ENCODE peak calls at places on chromosomes 11 and 22, in five cellular contexts. One of them, this sample, is unnamed.

GRCh38 chr11:126879516-126879915 is 121.1 kb downstream of the KIRREL3 start:
- DNase-seq in AG09319: no peak
- DNase-seq in KBM-7: no peak
- DNase-seq in stimulated activated naive B cell treated with anti-CD40 and anti-IgM and Interleukin-4, amounts not matched to agents 10 μg/mL and 1 μg/mL and 100 μg/mL, for 72 hours: no peak
- DNase-seq in HEK293T: no peak
- DNase-seq in this sample: no peak

GRCh38 chr11:82776377-82776776 is 42.7 kb upstream of the FAM181B start:
- DNase-seq in AG09319: no peak
- DNase-seq in KBM-7: no peak
- DNase-seq in HEK293T: no peak
- DNase-seq in stimulated activated naive B cell treated with anti-CD40 and anti-IgM and Interleukin-4, amounts not matched to agents 10 μg/mL and 1 μg/mL and 100 μg/mL, for 72 hours: no peak
- DNase-seq in this sample: no peak

GRCh38 chr11:73942030-73942429 is 8.8 kb upstream of the DNAJB13 start:
- DNase-seq in stimulated activated naive B cell treated with anti-CD40 and anti-IgM and Interleukin-4, amounts not matched to agents 10 μg/mL and 1 μg/mL and 100 μg/mL, for 72 hours: no peak
- DNase-seq in HEK293T: no peak
- DNase-seq in KBM-7: no peak
- DNase-seq in AG09319: no peak
- DNase-seq in this sample: no peak

GRCh38 chr22:33076368-33076767 is 18.2 kb upstream of the SYN3 start:
- DNase-seq in AG09319: no peak
- DNase-seq in KBM-7: no peak
- DNase-seq in HEK293T: no peak
- DNase-seq in stimulated activated naive B cell treated with anti-CD40 and anti-IgM and Interleukin-4, amounts not matched to agents 10 μg/mL and 1 μg/mL and 100 μg/mL, for 72 hours: no peak
- DNase-seq in this sample: peak

GRCh38 chr11:77966338-77966737 is 28.1 kb downstream of the INTS4 start:
- DNase-seq in KBM-7: no peak
- DNase-seq in stimulated activated naive B cell treated with anti-CD40 and anti-IgM and Interleukin-4, amounts not matched to agents 10 μg/mL and 1 μg/mL and 100 μg/mL, for 72 hours: no peak
- DNase-seq in AG09319: no peak
- DNase-seq in HEK293T: no peak
- DNase-seq in this sample: no peak

GRCh38 chr22:48332438-48333322 is 1495.0 kb downstream of the BRD1 start:
- DNase-seq in HEK293T: no peak
- DNase-seq in stimulated activated naive B cell treated with anti-CD40 and anti-IgM and Interleukin-4, amounts not matched to agents 10 μg/mL and 1 μg/mL and 100 μg/mL, for 72 hours: no peak
- DNase-seq in KBM-7: no peak
- DNase-seq in AG09319: no peak
- DNase-seq in this sample: no peak

GRCh38 chr22:20636075-20636812 is 128.8 kb downstream of the MED15 start:
- DNase-seq in stimulated activated naive B cell treated with anti-CD40 and anti-IgM and Interleukin-4, amounts not matched to agents 10 μg/mL and 1 μg/mL and 100 μg/mL, for 72 hours: no peak
- DNase-seq in HEK293T: no peak
- DNase-seq in KBM-7: no peak
- DNase-seq in AG09319: no peak
- DNase-seq in this sample: no peak

GRCh38 chr22:46083383-46084350 is 66.7 kb upstream of the PPARA start:
- DNase-seq in stimulated activated naive B cell treated with anti-CD40 and anti-IgM and Interleukin-4, amounts not matched to agents 10 μg/mL and 1 μg/mL and 100 μg/mL, for 72 hours: no peak
- DNase-seq in HEK293T: no peak
- DNase-seq in AG09319: no peak
- DNase-seq in KBM-7: no peak
- DNase-seq in this sample: no peak

GRCh38 chr11:35289821-35290220 is 129.5 kb downstream of the SLC1A2 start:
- DNase-seq in KBM-7: no peak
- DNase-seq in AG09319: no peak
- DNase-seq in stimulated activated naive B cell treated with anti-CD40 and anti-IgM and Interleukin-4, amounts not matched to agents 10 μg/mL and 1 μg/mL and 100 μg/mL, for 72 hours: no peak
- DNase-seq in HEK293T: no peak
- DNase-seq in this sample: no peak

GRCh38 chr11:134047586-134047999 is 21.3 kb upstream of the JAM3 start:
- DNase-seq in KBM-7: no peak
- DNase-seq in AG09319: peak
- DNase-seq in stimulated activated naive B cell treated with anti-CD40 and anti-IgM and Interleukin-4, amounts not matched to agents 10 μg/mL and 1 μg/mL and 100 μg/mL, for 72 hours: no peak
- DNase-seq in HEK293T: no peak
- DNase-seq in this sample: no peak

GRCh38 chr11:15309296-15309695 is 194.6 kb downstream of the INSC start:
- DNase-seq in stimulated activated naive B cell treated with anti-CD40 and anti-IgM and Interleukin-4, amounts not matched to agents 10 μg/mL and 1 μg/mL and 100 μg/mL, for 72 hours: no peak
- DNase-seq in KBM-7: no peak
- DNase-seq in AG09319: no peak
- DNase-seq in HEK293T: no peak
- DNase-seq in this sample: no peak

GRCh38 chr11:72685560-72686480 is 11.6 kb upstream of the PDE2A start:
- DNase-seq in stimulated activated naive B cell treated with anti-CD40 and anti-IgM and Interleukin-4, amounts not matched to agents 10 μg/mL and 1 μg/mL and 100 μg/mL, for 72 hours: no peak
- DNase-seq in HEK293T: no peak
- DNase-seq in AG09319: no peak
- DNase-seq in KBM-7: no peak
- DNase-seq in this sample: no peak

GRCh38 chr11:44950625-44951472 is at the start of gene TP53I11:
- DNase-seq in HEK293T: peak
- DNase-seq in AG09319: peak
- DNase-seq in KBM-7: peak
- DNase-seq in stimulated activated naive B cell treated with anti-CD40 and anti-IgM and Interleukin-4, amounts not matched to agents 10 μg/mL and 1 μg/mL and 100 μg/mL, for 72 hours: peak
- DNase-seq in this sample: no peak

GRCh38 chr11:15737326-15737725 is 619.0 kb downstream of the SOX6 start:
- DNase-seq in stimulated activated naive B cell treated with anti-CD40 and anti-IgM and Interleukin-4, amounts not matched to agents 10 μg/mL and 1 μg/mL and 100 μg/mL, for 72 hours: no peak
- DNase-seq in AG09319: no peak
- DNase-seq in HEK293T: no peak
- DNase-seq in KBM-7: no peak
- DNase-seq in this sample: no peak

GRCh38 chr22:24985824-24986214 is 33.3 kb downstream of the KIAA1671 start:
- DNase-seq in stimulated activated naive B cell treated with anti-CD40 and anti-IgM and Interleukin-4, amounts not matched to agents 10 μg/mL and 1 μg/mL and 100 μg/mL, for 72 hours: no peak
- DNase-seq in AG09319: no peak
- DNase-seq in HEK293T: no peak
- DNase-seq in KBM-7: no peak
- DNase-seq in this sample: no peak

GRCh38 chr22:20240900-20241299 is 27.2 kb downstream of the RTN4R start:
- DNase-seq in AG09319: no peak
- DNase-seq in KBM-7: no peak
- DNase-seq in stimulated activated naive B cell treated with anti-CD40 and anti-IgM and Interleukin-4, amounts not matched to agents 10 μg/mL and 1 μg/mL and 100 μg/mL, for 72 hours: no peak
- DNase-seq in HEK293T: no peak
- DNase-seq in this sample: no peak

GRCh38 chr22:31350410-31350863 is 4.3 kb upstream of the PATZ1 start:
- DNase-seq in HEK293T: no peak
- DNase-seq in AG09319: no peak
- DNase-seq in stimulated activated naive B cell treated with anti-CD40 and anti-IgM and Interleukin-4, amounts not matched to agents 10 μg/mL and 1 μg/mL and 100 μg/mL, for 72 hours: no peak
- DNase-seq in KBM-7: peak
- DNase-seq in this sample: peak

GRCh38 chr11:86438685-86439084 is 64.0 kb downstream of the CCDC81 start:
- DNase-seq in stimulated activated naive B cell treated with anti-CD40 and anti-IgM and Interleukin-4, amounts not matched to agents 10 μg/mL and 1 μg/mL and 100 μg/mL, for 72 hours: no peak
- DNase-seq in AG09319: no peak
- DNase-seq in KBM-7: no peak
- DNase-seq in HEK293T: no peak
- DNase-seq in this sample: no peak

GRCh38 chr11:116990061-116990473 is 108.2 kb downstream of the SIK3 start:
- DNase-seq in stimulated activated naive B cell treated with anti-CD40 and anti-IgM and Interleukin-4, amounts not matched to agents 10 μg/mL and 1 μg/mL and 100 μg/mL, for 72 hours: no peak
- DNase-seq in KBM-7: no peak
- DNase-seq in HEK293T: no peak
- DNase-seq in AG09319: peak
- DNase-seq in this sample: no peak

GRCh38 chr11:67352546-67353316 is 615 bp downstream of the POLD4 start:
- DNase-seq in AG09319: no peak
- DNase-seq in stimulated activated naive B cell treated with anti-CD40 and anti-IgM and Interleukin-4, amounts not matched to agents 10 μg/mL and 1 μg/mL and 100 μg/mL, for 72 hours: no peak
- DNase-seq in KBM-7: no peak
- DNase-seq in HEK293T: no peak
- DNase-seq in this sample: peak